ENCODE peak calls at places on chromosomes 2 and 18, in six cellular contexts. One of them, this sample, is unnamed.

GRCh38 chr2:181674466-181674865 is 5.9 kb downstream of the NEUROD1 start:
- DNase-seq in HCT116: no peak
- DNase-seq in transverse colon: no peak
- DNase-seq in prostate gland: no peak
- DNase-seq in K562: no peak
- DNase-seq in GM23338: no peak
- DNase-seq in this sample: no peak

GRCh38 chr2:196453613-196454047 is 185.9 kb upstream of the CCDC150 start:
- DNase-seq in HCT116: peak; percentile 60
- DNase-seq in K562: peak; percentile 7
- DNase-seq in GM23338: peak; percentile 79
- DNase-seq in prostate gland: peak; percentile 8
- DNase-seq in transverse colon: peak; percentile 31
- DNase-seq in this sample: no peak

GRCh38 chr18:7084766-7085080 is 32.9 kb downstream of the LAMA1 start:
- DNase-seq in K562: no peak
- DNase-seq in HCT116: no peak
- DNase-seq in transverse colon: no peak
- DNase-seq in GM23338: no peak
- DNase-seq in prostate gland: no peak
- DNase-seq in this sample: no peak

GRCh38 chr18:28040216-28040615 is 136.7 kb downstream of the CDH2 start:
- DNase-seq in transverse colon: no peak
- DNase-seq in GM23338: no peak
- DNase-seq in HCT116: no peak
- DNase-seq in prostate gland: no peak
- DNase-seq in K562: no peak
- DNase-seq in this sample: no peak

GRCh38 chr2:239891692-239892091 is 133.4 kb downstream of the NDUFA10 start:
- DNase-seq in transverse colon: no peak
- DNase-seq in K562: no peak
- DNase-seq in GM23338: no peak
- DNase-seq in HCT116: no peak
- DNase-seq in prostate gland: no peak
- DNase-seq in this sample: no peak

GRCh38 chr2:113174369-113174735 is 581 bp downstream of the PSD4 start:
- DNase-seq in HCT116: no peak
- DNase-seq in prostate gland: no peak
- DNase-seq in K562: peak; percentile 56
- DNase-seq in GM23338: no peak
- DNase-seq in transverse colon: no peak
- DNase-seq in this sample: no peak

GRCh38 chr2:137888845-137889244 is 75.4 kb upstream of the HNMT start:
- DNase-seq in GM23338: peak; percentile 75
- DNase-seq in prostate gland: no peak
- DNase-seq in transverse colon: peak; percentile 29
- DNase-seq in K562: no peak
- DNase-seq in HCT116: peak; percentile 10
- DNase-seq in this sample: no peak

GRCh38 chr2:33496150-33496549 is 19.7 kb downstream of the RASGRP3 start:
- DNase-seq in GM23338: no peak
- DNase-seq in K562: no peak
- DNase-seq in HCT116: no peak
- DNase-seq in transverse colon: no peak
- DNase-seq in prostate gland: no peak
- DNase-seq in this sample: no peak

GRCh38 chr2:111624401-111625156 is 259.4 kb downstream of the ANAPC1 start:
- DNase-seq in prostate gland: no peak
- DNase-seq in HCT116: no peak
- DNase-seq in transverse colon: no peak
- DNase-seq in K562: no peak
- DNase-seq in GM23338: no peak
- DNase-seq in this sample: no peak

GRCh38 chr2:56372071-56372656 is 188.4 kb downstream of the CCDC85A start:
- DNase-seq in GM23338: no peak
- DNase-seq in transverse colon: no peak
- DNase-seq in HCT116: no peak
- DNase-seq in prostate gland: no peak
- DNase-seq in K562: no peak
- DNase-seq in this sample: no peak

GRCh38 chr2:25219621-25220020 is 51.2 kb upstream of the POMC start:
- DNase-seq in HCT116: no peak
- DNase-seq in GM23338: no peak
- DNase-seq in K562: no peak
- DNase-seq in transverse colon: no peak
- DNase-seq in prostate gland: no peak
- DNase-seq in this sample: no peak

GRCh38 chr18:8937112-8937641 is 165.3 kb upstream of the NDUFV2 start:
- DNase-seq in GM23338: peak; percentile 20
- DNase-seq in prostate gland: no peak
- DNase-seq in K562: no peak
- DNase-seq in HCT116: no peak
- DNase-seq in transverse colon: no peak
- DNase-seq in this sample: no peak

GRCh38 chr2:96209729-96210085 is 1.1 kb upstream of the STARD7 start:
- DNase-seq in prostate gland: no peak
- DNase-seq in GM23338: no peak
- DNase-seq in HCT116: no peak
- DNase-seq in transverse colon: no peak
- DNase-seq in K562: no peak
- DNase-seq in this sample: no peak
- TF ChIP-seq POLR2AphosphoS5 in prostate gland: no peak
- TF ChIP-seq POLR2AphosphoS5 in GM23338: no peak
- TF ChIP-seq POLR2AphosphoS5 in HCT116: no peak
- TF ChIP-seq POLR2AphosphoS5 in transverse colon: no peak
- TF ChIP-seq POLR2AphosphoS5 in K562: no peak
- TF ChIP-seq POLR2AphosphoS5 in this sample: no peak

GRCh38 chr2:208266641-208267335 is 733 bp downstream of the PIKFYVE start:
- DNase-seq in prostate gland: no peak
- DNase-seq in K562: no peak
- DNase-seq in HCT116: no peak
- DNase-seq in transverse colon: no peak
- DNase-seq in GM23338: no peak
- DNase-seq in this sample: no peak

GRCh38 chr2:208268553-208268952 is 2.5 kb downstream of the PIKFYVE start:
- DNase-seq in HCT116: no peak
- DNase-seq in K562: no peak
- DNase-seq in GM23338: no peak
- DNase-seq in prostate gland: no peak
- DNase-seq in transverse colon: no peak
- DNase-seq in this sample: no peak

GRCh38 chr2:208269091-208269490 is 3.0 kb downstream of the PIKFYVE start:
- DNase-seq in GM23338: peak; percentile 24
- DNase-seq in HCT116: no peak
- DNase-seq in prostate gland: no peak
- DNase-seq in transverse colon: no peak
- DNase-seq in K562: peak; percentile 17
- DNase-seq in this sample: no peak

GRCh38 chr2:208265371-208265806 is 666 bp upstream of the PIKFYVE start:
- DNase-seq in HCT116: no peak
- DNase-seq in GM23338: peak; percentile 56
- DNase-seq in transverse colon: peak; percentile 36
- DNase-seq in prostate gland: no peak
- DNase-seq in K562: peak; percentile 14
- DNase-seq in this sample: peak; percentile 37

GRCh38 chr2:208265807-208266640 is at the start of gene PIKFYVE:
- DNase-seq in GM23338: peak; percentile 99
- DNase-seq in K562: peak; percentile 81
- DNase-seq in prostate gland: peak; percentile 94
- DNase-seq in HCT116: peak; percentile 96
- DNase-seq in transverse colon: peak; percentile 95
- DNase-seq in this sample: peak; percentile 85
- TF ChIP-seq POLR2AphosphoS5 in GM23338: peak; percentile 79
- TF ChIP-seq POLR2AphosphoS5 in K562: peak; percentile 76
- TF ChIP-seq POLR2AphosphoS5 in prostate gland: peak; percentile 95
- TF ChIP-seq POLR2AphosphoS5 in HCT116: peak; percentile 84
- TF ChIP-seq POLR2AphosphoS5 in transverse colon: peak; percentile 76
- TF ChIP-seq POLR2AphosphoS5 in this sample: peak; percentile 54

GRCh38 chr2:54386585-54386984 is 69.5 kb upstream of the SPTBN1 start:
- DNase-seq in GM23338: no peak
- DNase-seq in HCT116: no peak
- DNase-seq in K562: no peak
- DNase-seq in prostate gland: no peak
- DNase-seq in transverse colon: no peak
- DNase-seq in this sample: no peak

GRCh38 chr2:54385271-54385670 is 70.9 kb upstream of the SPTBN1 start:
- DNase-seq in HCT116: no peak
- DNase-seq in transverse colon: no peak
- DNase-seq in K562: no peak
- DNase-seq in prostate gland: no peak
- DNase-seq in GM23338: no peak
- DNase-seq in this sample: no peak

GRCh38 chr2:54387592-54387991 is 68.5 kb upstream of the SPTBN1 start:
- DNase-seq in HCT116: no peak
- DNase-seq in K562: no peak
- DNase-seq in transverse colon: no peak
- DNase-seq in prostate gland: no peak
- DNase-seq in GM23338: no peak
- DNase-seq in this sample: no peak

GRCh38 chr2:54388093-54388492 is 68.0 kb upstream of the SPTBN1 start:
- DNase-seq in K562: no peak
- DNase-seq in GM23338: no peak
- DNase-seq in transverse colon: no peak
- DNase-seq in prostate gland: no peak
- DNase-seq in HCT116: no peak
- DNase-seq in this sample: no peak

GRCh38 chr2:54386993-54387590 is 69.0 kb upstream of the SPTBN1 start:
- DNase-seq in GM23338: no peak
- DNase-seq in K562: no peak
- DNase-seq in HCT116: no peak
- DNase-seq in prostate gland: no peak
- DNase-seq in transverse colon: no peak
- DNase-seq in this sample: no peak
- TF ChIP-seq POLR2AphosphoS5 in GM23338: no peak
- TF ChIP-seq POLR2AphosphoS5 in K562: no peak
- TF ChIP-seq POLR2AphosphoS5 in HCT116: no peak
- TF ChIP-seq POLR2AphosphoS5 in prostate gland: no peak
- TF ChIP-seq POLR2AphosphoS5 in transverse colon: no peak
- TF ChIP-seq POLR2AphosphoS5 in this sample: no peak

DNA sequence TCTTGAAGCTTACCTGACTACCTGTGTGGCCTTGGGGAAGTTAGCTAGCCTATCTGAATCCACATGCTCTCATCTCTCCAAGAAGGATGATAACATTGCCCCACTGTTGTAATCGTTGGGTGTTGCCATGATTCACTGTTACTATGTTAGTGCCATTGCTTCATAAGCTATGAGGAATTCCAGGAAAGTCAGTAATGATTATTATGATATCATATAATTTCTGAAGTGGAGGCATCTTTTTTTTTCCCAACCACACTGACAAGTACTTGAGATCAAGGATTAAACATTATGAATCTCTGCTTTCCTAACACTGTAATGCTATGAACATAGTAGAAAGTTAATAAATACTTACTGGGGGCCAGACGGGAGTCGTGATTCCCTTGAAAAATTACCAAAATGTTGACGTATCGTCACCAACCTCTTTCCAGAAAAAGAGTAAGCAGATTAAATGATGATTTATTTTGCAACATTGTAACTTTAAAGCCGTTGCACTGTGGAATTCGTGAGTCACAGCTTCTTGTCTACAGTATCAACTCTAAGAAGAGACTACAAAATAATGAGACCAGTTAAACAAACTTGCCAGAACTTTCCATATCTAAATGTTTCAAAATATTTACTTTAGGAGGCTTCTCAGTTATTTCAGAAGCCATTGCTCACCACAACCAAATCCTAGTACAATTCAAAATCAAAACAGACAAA is 459.9 kb downstream of the PIK3C3 start:
- DNase-seq in HCT116: no peak
- DNase-seq in K562: no peak
- DNase-seq in prostate gland: peak; percentile 39
- DNase-seq in GM23338: no peak
- DNase-seq in transverse colon: no peak
- DNase-seq in this sample: no peak
- TF ChIP-seq POLR2AphosphoS5 in HCT116: no peak
- TF ChIP-seq POLR2AphosphoS5 in K562: no peak
- TF ChIP-seq POLR2AphosphoS5 in prostate gland: peak; percentile 67
- TF ChIP-seq POLR2AphosphoS5 in GM23338: no peak
- TF ChIP-seq POLR2AphosphoS5 in transverse colon: peak; percentile 51
- TF ChIP-seq POLR2AphosphoS5 in this sample: no peak

GRCh38 chr2:175854665-175855064 is 147.4 kb downstream of the LNPK start:
- DNase-seq in transverse colon: no peak
- DNase-seq in HCT116: no peak
- DNase-seq in K562: no peak
- DNase-seq in GM23338: no peak
- DNase-seq in prostate gland: no peak
- DNase-seq in this sample: no peak
- TF ChIP-seq POLR2AphosphoS5 in transverse colon: no peak
- TF ChIP-seq POLR2AphosphoS5 in HCT116: no peak
- TF ChIP-seq POLR2AphosphoS5 in K562: no peak
- TF ChIP-seq POLR2AphosphoS5 in GM23338: no peak
- TF ChIP-seq POLR2AphosphoS5 in prostate gland: no peak
- TF ChIP-seq POLR2AphosphoS5 in this sample: no peak

DNA sequence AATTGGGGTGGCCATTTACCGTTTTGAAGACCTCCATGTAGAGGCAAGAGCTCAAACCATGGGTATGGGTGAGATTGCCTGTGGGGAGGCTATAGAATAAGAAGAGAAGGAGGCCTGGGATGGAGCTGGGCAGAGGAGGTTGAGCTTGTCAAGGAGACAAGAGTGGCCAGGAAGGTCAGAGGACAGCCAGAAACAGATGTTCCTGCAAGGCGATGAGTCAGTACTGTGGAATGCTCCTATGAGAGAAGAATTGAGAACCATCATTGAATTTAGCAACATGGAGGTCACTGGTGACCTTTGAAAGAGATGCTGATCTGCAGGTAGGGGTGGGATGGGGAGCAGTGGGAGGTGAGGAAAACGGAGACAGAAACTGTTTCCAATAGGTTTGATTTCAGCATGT is 3.5 kb downstream of the ACSL3 start:
- DNase-seq in HCT116: no peak
- DNase-seq in GM23338: peak; percentile 83
- DNase-seq in K562: no peak
- DNase-seq in prostate gland: no peak
- DNase-seq in transverse colon: no peak
- DNase-seq in this sample: no peak
- TF ChIP-seq POLR2AphosphoS5 in HCT116: no peak
- TF ChIP-seq POLR2AphosphoS5 in GM23338: no peak
- TF ChIP-seq POLR2AphosphoS5 in K562: no peak
- TF ChIP-seq POLR2AphosphoS5 in prostate gland: no peak
- TF ChIP-seq POLR2AphosphoS5 in transverse colon: no peak
- TF ChIP-seq POLR2AphosphoS5 in this sample: no peak

GRCh38 chr2:232521524-232521923 is 1.3 kb downstream of the PRSS56 start:
- DNase-seq in GM23338: peak; percentile 55
- DNase-seq in transverse colon: no peak
- DNase-seq in HCT116: no peak
- DNase-seq in prostate gland: no peak
- DNase-seq in K562: no peak
- DNase-seq in this sample: no peak
- TF ChIP-seq POLR2AphosphoS5 in GM23338: no peak
- TF ChIP-seq POLR2AphosphoS5 in transverse colon: no peak
- TF ChIP-seq POLR2AphosphoS5 in HCT116: no peak
- TF ChIP-seq POLR2AphosphoS5 in prostate gland: no peak
- TF ChIP-seq POLR2AphosphoS5 in K562: no peak
- TF ChIP-seq POLR2AphosphoS5 in this sample: no peak

GRCh38 chr2:85924522-85924921 is 35.7 kb upstream of the ST3GAL5 start:
- DNase-seq in prostate gland: peak; percentile 48
- DNase-seq in transverse colon: peak; percentile 34
- DNase-seq in HCT116: no peak
- DNase-seq in K562: no peak
- DNase-seq in GM23338: no peak
- DNase-seq in this sample: no peak
- TF ChIP-seq POLR2AphosphoS5 in prostate gland: peak; percentile 87
- TF ChIP-seq POLR2AphosphoS5 in transverse colon: peak; percentile 88
- TF ChIP-seq POLR2AphosphoS5 in HCT116: no peak
- TF ChIP-seq POLR2AphosphoS5 in K562: no peak
- TF ChIP-seq POLR2AphosphoS5 in GM23338: no peak
- TF ChIP-seq POLR2AphosphoS5 in this sample: no peak